ENCODE peak calls at places on chromosomes 6 and 20, in six cellular contexts. T, X, H, M, L and S are unnamed samples.

GRCh38 chr6:30885481-30885998 is 1.2 kb downstream of the DDR1 start:
- DNase-seq in L (no peak), H (peak; percentile 82), T (peak; percentile 88), M (no peak), X (peak; percentile 5), S (no peak)

GRCh38 chr6:88339816-88340215 is 173.7 kb upstream of the CNR1 start:
- DNase-seq in X (no peak), M (no peak), T (no peak), L (no peak), H (no peak), S (peak; percentile 20)

GRCh38 chr6:343960-344815 is 47.4 kb upstream of the IRF4 start:
- DNase-seq in T (no peak), M (no peak), L (no peak), X (no peak), H (no peak), S (no peak)

GRCh38 chr6:3848380-3848779 is 793 bp upstream of the FAM50B start:
- DNase-seq in L (no peak), X (no peak), H (peak; percentile 83), T (no peak), M (peak; percentile 31), S (peak; percentile 6)

GRCh38 chr20:60020251-60020650 is 62.0 kb downstream of the CDH26 start:
- DNase-seq in L (no peak), T (no peak), M (no peak), H (no peak), X (no peak), S (no peak)

GRCh38 chr20:62364911-62365736 is 2.0 kb downstream of the LAMA5 start:
- DNase-seq in M (no peak), T (no peak), H (no peak), X (no peak), L (peak; percentile 73), S (no peak)

GRCh38 chr6:169902604-169903003 is 151.2 kb downstream of the ERMARD start:
- DNase-seq in M (no peak), T (no peak), H (no peak), X (no peak), L (no peak), S (no peak)

GRCh38 chr20:4512891-4513550 is 208.7 kb upstream of the PRND start:
- DNase-seq in M (peak; percentile 91), L (no peak), H (peak; percentile 91), X (peak; percentile 90), T (no peak), S (peak; percentile 97)

GRCh38 chr20:63072231-63072791 is 65.5 kb upstream of the BHLHE23 start:
- DNase-seq in M (no peak), X (no peak), T (peak; percentile 78), H (no peak), L (no peak), S (no peak)

GRCh38 chr6:93896081-93896480 is 476.7 kb upstream of the EPHA7 start:
- DNase-seq in M (no peak), L (no peak), X (no peak), H (no peak), T (no peak), S (no peak)

GRCh38 chr6:98827295-98828159 is 6.8 kb upstream of the POU3F2 start:
- DNase-seq in X (no peak), H (no peak), M (no peak), T (no peak), L (no peak), S (no peak)

GRCh38 chr6:90168693-90169131 is 127.9 kb downstream of the BACH2 start:
- DNase-seq in H (peak; percentile 79), L (no peak), T (no peak), M (peak; percentile 71), X (peak; percentile 3), S (peak; percentile 47)

GRCh38 chr6:148465011-148465335 is 122.3 kb downstream of the SASH1 start:
- DNase-seq in X (no peak), H (no peak), L (no peak), T (no peak), M (no peak), S (no peak)
- TF ChIP-seq CTCF in X (no peak), H (no peak), L (peak; percentile 18), T (no peak), M (no peak), S (no peak)

GRCh38 chr6:27582928-27583725 is 110.2 kb upstream of the ZNF184 start:
- DNase-seq in X (peak; percentile 77), T (no peak), H (peak; percentile 66), L (no peak), M (peak; percentile 72), S (peak; percentile 73)
- H3K4me3 ChIP-seq in X (peak overlapping the region; percentile 34), T (no peak overlapping the region), H (no peak overlapping the region), L (no peak overlapping the region), M (no peak overlapping the region), S (peak overlapping the region; percentile 11)

GRCh38 chr6:43758617-43759050 is 11.4 kb upstream of the VEGFA start:
- DNase-seq in M (no peak), L (peak; percentile 13), H (no peak), X (no peak), T (peak; percentile 83), S (no peak)
- TF ChIP-seq CTCF in M (peak; percentile 38), L (peak; percentile 80), H (peak; percentile 27), X (peak; percentile 85), T (no peak), S (peak; percentile 83)

DNA sequence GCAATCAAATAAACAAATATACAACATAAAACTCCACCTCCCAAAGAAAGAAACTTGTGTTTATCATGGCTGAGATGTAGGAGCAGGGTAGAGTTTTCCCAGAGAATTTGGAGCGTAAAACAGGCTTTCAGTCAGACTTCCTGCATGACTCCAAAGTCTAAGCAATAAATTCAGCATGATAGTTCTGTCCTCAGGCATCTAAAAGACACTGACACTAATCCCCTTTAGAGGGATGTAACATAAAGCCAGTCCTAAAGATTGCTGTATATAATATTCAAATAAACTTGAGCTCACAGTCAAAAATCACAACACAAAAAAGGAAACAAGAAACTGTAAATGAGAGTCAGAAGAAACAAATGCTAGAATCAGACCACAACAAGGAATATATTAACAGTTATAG is 234.4 kb downstream of the CENPW start:
- DNase-seq in H (no peak), T (no peak), L (no peak), M (no peak), X (no peak), S (no peak)
- H3K4me3 ChIP-seq in H (no peak overlapping the region), T (no peak overlapping the region), L (no peak overlapping the region), M (no peak overlapping the region), X (no peak overlapping the region), S (no peak overlapping the region)

DNA sequence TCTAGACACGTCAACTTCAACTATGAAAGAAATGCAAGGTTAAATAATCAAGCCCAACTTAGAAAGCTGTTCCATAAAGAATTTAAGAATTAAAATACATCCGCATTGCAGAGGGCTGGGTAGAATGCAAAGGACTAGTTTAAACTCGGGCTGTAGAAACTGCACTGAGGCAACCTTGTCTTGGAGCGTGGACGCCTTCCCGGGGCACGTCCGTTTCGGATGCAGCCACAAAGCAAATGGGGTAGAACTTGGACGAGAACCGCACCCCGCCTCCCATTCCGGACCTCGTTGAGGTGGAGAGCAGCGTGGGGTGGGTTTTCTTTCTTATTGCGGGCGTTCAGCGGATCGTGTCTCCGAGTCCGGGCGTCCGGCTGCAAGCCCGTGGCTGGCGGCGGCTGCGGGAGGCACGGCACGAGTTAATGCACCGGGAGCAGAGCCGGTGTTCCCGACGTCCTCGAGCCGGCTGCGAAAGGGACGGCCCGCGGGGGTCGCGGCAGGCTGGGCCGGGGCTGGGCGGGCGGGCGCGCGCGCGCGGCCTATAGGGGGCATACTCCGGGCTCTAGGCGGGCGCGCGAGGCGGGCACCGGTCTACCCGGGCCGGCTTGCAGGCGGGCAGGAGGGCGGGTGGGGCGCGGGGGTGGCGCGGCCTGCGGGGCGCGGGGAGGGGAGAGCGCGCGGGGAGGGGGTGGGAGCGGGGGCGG is 2.0 kb downstream of the JARID2 start:
- DNase-seq in M (peak; percentile 57), X (peak; percentile 50), L (peak; percentile 61), H (peak; percentile 58), T (peak; percentile 92), S (peak; percentile 57)
- TF ChIP-seq CTCF in M (no peak), X (peak; percentile 7), L (peak; percentile 48), H (no peak), T (no peak), S (peak; percentile 0)